ENCODE peak calls at places on chromosomes 12 and 14, in nine cellular contexts. Y is EL, V is stromal cell of bone marrow, E is colonic mucosa, M is T47D, T is NCI-H774, F is left colon, R is GM20000, B is erythroblast. U is an unnamed sample.

GRCh38 chr12:82527165-82527780 is 159.4 kb upstream of the TMTC2 start:
- DNase-seq in Y (peak), V (peak), E (peak), M (peak), T (peak), F (no peak), R (peak), B (peak), U (no peak)

GRCh38 chr12:113912761-113913295 is 53.3 kb downstream of the RBM19 start:
- DNase-seq in Y (peak), V (no peak), E (peak), M (peak), T (peak), F (no peak), R (peak), B (peak), U (no peak)

GRCh38 chr12:11694528-11694927 is 45.1 kb downstream of the ETV6 start:
- DNase-seq in Y (no peak), V (no peak), E (no peak), M (no peak), T (no peak), F (no peak), R (no peak), B (no peak), U (no peak)

GRCh38 chr12:26728205-26729050 is 104.6 kb downstream of the ITPR2 start:
- DNase-seq in Y (no peak), V (no peak), E (no peak), M (no peak), T (no peak), F (no peak), R (peak), B (no peak), U (no peak)

GRCh38 chr14:30669594-30669993 is 47.5 kb downstream of the SCFD1 start:
- DNase-seq in Y (no peak), V (no peak), E (no peak), M (no peak), T (no peak), F (no peak), R (no peak), B (peak), U (no peak)

GRCh38 chr12:116582610-116583009 is 23.4 kb downstream of the MAP1LC3B2 start:
- DNase-seq in Y (no peak), V (peak), E (no peak), M (no peak), T (no peak), F (no peak), R (no peak), B (no peak), U (no peak)

GRCh38 chr12:83462419-83462818 is 775.7 kb downstream of the TMTC2 start:
- DNase-seq in Y (no peak), V (no peak), E (no peak), M (no peak), T (no peak), F (no peak), R (no peak), B (no peak), U (no peak)

GRCh38 chr12:29710104-29710503 is 73.6 kb downstream of the TMTC1 start:
- DNase-seq in Y (no peak), V (no peak), E (no peak), M (no peak), T (peak), F (peak), R (no peak), B (no peak), U (no peak)

GRCh38 chr12:107759410-107759809 is 1.5 kb downstream of the PRDM4 start:
- DNase-seq in Y (peak), V (peak), E (peak), M (peak), T (peak), F (peak), R (no peak), B (peak), U (no peak)

GRCh38 chr14:67837011-67837624 is 17.5 kb downstream of the RAD51B start:
- DNase-seq in Y (peak), V (peak), E (peak), M (no peak), T (peak), F (no peak), R (peak), B (peak), U (peak)

GRCh38 chr12:108475396-108475795 is 39.7 kb upstream of the FICD start:
- DNase-seq in Y (no peak), V (no peak), E (no peak), M (no peak), T (no peak), F (no peak), R (no peak), B (no peak), U (no peak)